ENCODE peak calls at places on chromosomes 11 and 22, in seven cellular contexts. F is AG10803, G is fibroblast of lung, V is hepatocyte, Z is cardiac muscle cell, D is right atrium auricular region, C is foreskin fibroblast. H is an unnamed sample.

GRCh38 chr11:287821-288327 is 1.1 kb upstream of the PGGHG start:
- DNase-seq in F (no peak), G (no peak), V (no peak), Z (no peak), D (no peak), C (no peak), H (no peak)

GRCh38 chr11:12079726-12080556 is 30.4 kb upstream of the MICAL2 start:
- DNase-seq in F (peak; percentile 98), G (peak; percentile 98), V (peak; percentile 85), Z (no peak), D (peak; percentile 82), C (peak; percentile 94), H (no peak)

GRCh38 chr11:66278396-66279091 is 569 bp downstream of the CNIH2 start:
- DNase-seq in F (peak; percentile 20), G (no peak), V (no peak), Z (no peak), D (no peak), C (no peak), H (peak; percentile 49)

GRCh38 chr22:27114186-27114585 is 456.8 kb downstream of the MIAT start:
- DNase-seq in F (no peak), G (no peak), V (no peak), Z (no peak), D (no peak), C (no peak), H (no peak)

GRCh38 chr11:31809543-31809856 is 1.6 kb downstream of the PAX6 start:
- DNase-seq in F (no peak), G (no peak), V (no peak), Z (no peak), D (no peak), C (no peak), H (no peak)

GRCh38 chr11:26442131-26442530 is 110.2 kb downstream of the ANO3 start:
- DNase-seq in F (peak; percentile 82), G (peak; percentile 84), V (no peak), Z (no peak), D (no peak), C (peak; percentile 91), H (no peak)

GRCh38 chr11:121716060-121716459 is 263.3 kb upstream of the SORL1-AS1 start:
- DNase-seq in F (peak; percentile 80), G (peak; percentile 90), V (no peak), Z (no peak), D (no peak), C (peak; percentile 41), H (no peak)

GRCh38 chr11:67301313-67301921 is 1.9 kb upstream of the SSH3 start:
- DNase-seq in F (no peak), G (no peak), V (peak; percentile 4), Z (no peak), D (no peak), C (no peak), H (no peak)

GRCh38 chr11:119416606-119417580 is 6.1 kb downstream of the THY1 start:
- DNase-seq in F (peak; percentile 85), G (peak; percentile 46), V (no peak), Z (no peak), D (no peak), C (peak; percentile 56), H (no peak)

GRCh38 chr22:36644333-36644757 is 59.2 kb downstream of the CACNG2 start:
- DNase-seq in F (peak; percentile 89), G (peak; percentile 92), V (peak; percentile 89), Z (peak; percentile 84), D (no peak), C (peak; percentile 84), H (peak; percentile 45)

GRCh38 chr11:135004495-135004894 is 592.5 kb upstream of the B3GAT1 start:
- DNase-seq in F (no peak), G (no peak), V (no peak), Z (peak; percentile 83), D (no peak), C (no peak), H (no peak)

GRCh38 chr22:22408731-22409696 is 99.5 kb downstream of the ZNF280B start:
- DNase-seq in F (peak; percentile 13), G (peak; percentile 9), V (peak; percentile 63), Z (no peak), D (peak; percentile 53), C (no peak), H (peak; percentile 26)

GRCh38 chr11:77322506-77322905 is 21.0 kb upstream of the GDPD4 start:
- DNase-seq in F (peak; percentile 94), G (peak; percentile 93), V (no peak), Z (no peak), D (no peak), C (peak; percentile 91), H (no peak)

GRCh38 chr11:45100338-45100737 is 46.1 kb upstream of the PRDM11 start:
- DNase-seq in F (peak; percentile 44), G (no peak), V (peak; percentile 2), Z (no peak), D (no peak), C (no peak), H (peak; percentile 16)

GRCh38 chr11:70098936-70099335 is 20.8 kb downstream of the ANO1 start:
- DNase-seq in F (no peak), G (no peak), V (no peak), Z (no peak), D (no peak), C (no peak), H (no peak)

GRCh38 chr22:37088108-37088605 is 21.4 kb downstream of the TMPRSS6 start:
- DNase-seq in F (peak; percentile 3), G (no peak), V (peak; percentile 49), Z (no peak), D (no peak), C (peak; percentile 18), H (peak; percentile 50)

GRCh38 chr11:77039491-77040400 is 5.5 kb downstream of the B3GNT6 start:
- DNase-seq in F (peak; percentile 32), G (peak; percentile 42), V (peak; percentile 59), Z (peak; percentile 59), D (no peak), C (peak; percentile 19), H (peak; percentile 46)

GRCh38 chr22:50179937-50180726 is 5.6 kb upstream of the TRABD start:
- DNase-seq in F (no peak), G (no peak), V (no peak), Z (no peak), D (no peak), C (no peak), H (no peak)

GRCh38 chr11:13174090-13174489 is 103.5 kb upstream of the BMAL1 start:
- DNase-seq in F (peak; percentile 27), G (peak; percentile 42), V (no peak), Z (no peak), D (no peak), C (no peak), H (no peak)

GRCh38 chr11:13169709-13170108 is 107.9 kb upstream of the BMAL1 start:
- DNase-seq in F (peak; percentile 90), G (peak; percentile 96), V (no peak), Z (no peak), D (no peak), C (peak; percentile 84), H (no peak)

GRCh38 chr11:13166036-13166435 is 111.6 kb upstream of the BMAL1 start:
- DNase-seq in F (peak; percentile 52), G (peak; percentile 21), V (no peak), Z (no peak), D (no peak), C (no peak), H (no peak)

DNA sequence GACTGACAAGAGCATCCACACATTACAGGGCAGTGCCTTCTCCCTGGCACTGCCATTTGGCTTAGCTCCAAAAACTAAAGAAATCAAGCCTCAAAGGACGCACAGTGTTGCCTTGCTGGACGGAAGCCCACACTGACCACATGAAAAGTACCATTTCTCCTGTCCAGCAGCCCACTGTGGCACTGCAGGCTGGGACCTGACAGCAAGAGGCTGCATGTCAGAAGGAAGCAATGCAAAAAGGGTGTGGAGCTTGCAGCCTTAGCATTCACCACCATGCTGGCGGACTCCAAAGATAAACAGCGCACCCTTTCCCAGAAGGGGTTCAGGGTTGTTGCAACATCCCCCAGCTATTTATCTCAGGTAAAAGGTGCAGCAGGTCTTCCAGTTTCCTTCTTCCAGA is 109.3 kb upstream of the BMAL1 start:
- DNase-seq in F (no peak), G (no peak), V (peak; percentile 37), Z (no peak), D (no peak), C (no peak), H (no peak)
- TF ChIP-seq CTCF in F (no peak), G (no peak), V (no peak), Z (no peak), D (no peak), C (no peak), H (no peak)

DNA sequence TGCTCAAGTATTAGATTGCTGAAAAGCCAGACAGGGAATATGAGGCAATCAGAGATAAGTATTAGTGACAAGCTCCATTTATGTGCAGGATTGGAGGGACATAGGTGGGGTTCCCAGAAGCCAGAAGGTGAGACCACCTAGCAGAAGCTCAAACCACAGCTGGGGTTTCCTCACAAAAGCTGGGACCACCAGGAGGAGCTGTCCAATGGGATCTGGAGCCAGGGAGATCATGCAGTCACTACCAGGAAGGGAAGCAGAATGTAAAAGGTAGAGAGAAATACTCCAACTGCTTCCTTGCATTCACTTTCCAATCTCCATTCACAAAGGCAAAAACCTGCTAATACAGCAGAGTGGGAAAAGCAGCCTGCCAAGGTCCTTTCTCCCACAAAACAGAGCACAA is 5.2 kb upstream of the FSHB start:
- DNase-seq in F (no peak), G (no peak), V (no peak), Z (no peak), D (no peak), C (no peak), H (no peak)
- TF ChIP-seq CTCF in F (no peak), G (no peak), V (no peak), Z (no peak), D (no peak), C (no peak), H (no peak)

DNA sequence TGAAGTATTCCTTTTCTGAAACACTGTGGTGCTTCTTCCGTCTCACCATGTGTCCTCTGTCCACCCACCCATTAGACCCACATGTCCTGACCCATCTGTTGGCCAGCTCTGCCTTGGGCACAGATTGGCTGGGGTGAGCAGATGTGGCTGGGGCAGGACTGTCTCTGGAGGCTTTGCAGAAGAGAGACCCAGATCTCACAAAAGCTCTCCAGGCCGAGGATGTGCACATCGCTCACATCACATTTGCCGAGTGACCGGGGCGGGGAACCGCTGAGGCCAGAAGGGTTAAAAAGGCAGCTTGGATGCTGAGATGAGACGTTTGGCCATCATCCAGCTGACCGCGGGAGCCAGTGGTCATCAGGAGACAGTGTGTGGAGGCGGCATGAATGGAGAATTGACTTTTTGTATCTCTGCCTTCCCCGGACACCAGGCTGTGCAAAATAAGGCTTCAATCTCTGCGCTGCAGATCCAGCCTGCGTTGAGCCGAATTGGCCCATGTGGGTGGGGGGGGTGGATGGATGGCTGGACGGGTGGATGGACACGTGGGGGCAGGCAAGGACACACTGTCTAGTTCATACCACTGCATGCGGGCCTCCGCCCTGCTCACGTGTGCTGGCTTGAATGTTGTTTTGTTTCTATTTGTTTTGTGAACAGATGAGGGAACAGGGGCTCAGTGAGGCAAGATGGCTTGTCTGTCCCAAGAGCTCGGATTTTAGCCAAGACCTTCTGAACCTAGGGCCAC is 6.1 kb downstream of the IFITM10 start:
- DNase-seq in F (no peak), G (no peak), V (no peak), Z (no peak), D (no peak), C (peak; percentile 33), H (no peak)
- TF ChIP-seq CTCF in F (no peak), G (no peak), V (no peak), Z (no peak), D (no peak), C (no peak), H (no peak)

GRCh38 chr11:18798941-18799469 is 7.4 kb upstream of the PTPN5 start:
- DNase-seq in F (no peak), G (no peak), V (no peak), Z (no peak), D (no peak), C (no peak), H (no peak)

GRCh38 chr11:18804621-18805020 is 13.0 kb upstream of the PTPN5 start:
- DNase-seq in F (no peak), G (peak; percentile 7), V (no peak), Z (no peak), D (no peak), C (no peak), H (no peak)

GRCh38 chr11:18802381-18803257 is 11.0 kb upstream of the PTPN5 start:
- DNase-seq in F (peak; percentile 75), G (peak; percentile 76), V (peak; percentile 85), Z (peak; percentile 80), D (no peak), C (peak; percentile 52), H (peak; percentile 66)
- TF ChIP-seq CTCF in F (peak; percentile 66), G (peak; percentile 61), V (peak; percentile 69), Z (peak; percentile 66), D (peak; percentile 34), C (peak; percentile 49), H (peak; percentile 59)

H was measured in activated CD8-positive, alpha-beta T cell treated with anti-CD3 and anti-CD28 coated beads for 36 hours.